ENCODE peak calls at places on chromosomes 6 and 20, in eight cellular contexts. One of them, this sample, is unnamed.
A peak's percentile ranks its signal among the peaks of the same experiment; 100 is the strongest.

GRCh38 chr6:52697903-52698302 is 27.0 kb downstream of the TMEM14A start:
- DNase-seq in neural crest cell: no peak
- DNase-seq in astrocyte of the cerebellum: no peak
- DNase-seq in heart left ventricle: no peak
- DNase-seq in MM.1S: no peak
- DNase-seq in foreskin fibroblast: no peak
- DNase-seq in WTC11: no peak
- DNase-seq in psoas muscle: no peak
- DNase-seq in this sample: no peak

GRCh38 chr20:46638367-46639274 is 12.6 kb downstream of the SLC13A3 start:
- DNase-seq in neural crest cell: peak; percentile 54
- DNase-seq in astrocyte of the cerebellum: no peak
- DNase-seq in heart left ventricle: no peak
- DNase-seq in MM.1S: no peak
- DNase-seq in foreskin fibroblast: no peak
- DNase-seq in WTC11: no peak
- DNase-seq in psoas muscle: no peak
- DNase-seq in this sample: no peak

GRCh38 chr6:45420083-45420908 is 42.6 kb upstream of the SUPT3H start:
- DNase-seq in neural crest cell: peak; percentile 5
- DNase-seq in astrocyte of the cerebellum: peak; percentile 91
- DNase-seq in heart left ventricle: no peak
- DNase-seq in MM.1S: peak; percentile 83
- DNase-seq in foreskin fibroblast: peak; percentile 46
- DNase-seq in WTC11: peak; percentile 12
- DNase-seq in psoas muscle: no peak
- DNase-seq in this sample: peak; percentile 56

GRCh38 chr6:55276745-55277627 is 50.3 kb upstream of the GFRAL start:
- DNase-seq in neural crest cell: no peak
- DNase-seq in astrocyte of the cerebellum: peak; percentile 76
- DNase-seq in heart left ventricle: peak; percentile 25
- DNase-seq in MM.1S: peak; percentile 72
- DNase-seq in foreskin fibroblast: peak; percentile 32
- DNase-seq in WTC11: peak; percentile 32
- DNase-seq in psoas muscle: no peak
- DNase-seq in this sample: no peak

GRCh38 chr6:41288025-41288777 is 1.7 kb upstream of the TREM1 start:
- DNase-seq in neural crest cell: no peak
- DNase-seq in astrocyte of the cerebellum: no peak
- DNase-seq in heart left ventricle: no peak
- DNase-seq in MM.1S: peak; percentile 70
- DNase-seq in foreskin fibroblast: peak; percentile 13
- DNase-seq in WTC11: no peak
- DNase-seq in psoas muscle: no peak
- DNase-seq in this sample: no peak

GRCh38 chr6:159463440-159463839 is 229.6 kb downstream of the SOD2 start:
- DNase-seq in neural crest cell: no peak
- DNase-seq in astrocyte of the cerebellum: peak; percentile 5
- DNase-seq in heart left ventricle: no peak
- DNase-seq in MM.1S: peak; percentile 7
- DNase-seq in foreskin fibroblast: no peak
- DNase-seq in WTC11: no peak
- DNase-seq in psoas muscle: no peak
- DNase-seq in this sample: no peak

GRCh38 chr6:40563111-40563510 is 24.1 kb downstream of the LRFN2 start:
- DNase-seq in neural crest cell: no peak
- DNase-seq in astrocyte of the cerebellum: no peak
- DNase-seq in heart left ventricle: no peak
- DNase-seq in MM.1S: no peak
- DNase-seq in foreskin fibroblast: no peak
- DNase-seq in WTC11: peak; percentile 27
- DNase-seq in psoas muscle: no peak
- DNase-seq in this sample: no peak

GRCh38 chr6:79470728-79471127 is 66.5 kb downstream of the LCA5 start:
- DNase-seq in neural crest cell: no peak
- DNase-seq in astrocyte of the cerebellum: no peak
- DNase-seq in heart left ventricle: no peak
- DNase-seq in MM.1S: no peak
- DNase-seq in foreskin fibroblast: no peak
- DNase-seq in WTC11: no peak
- DNase-seq in psoas muscle: no peak
- DNase-seq in this sample: no peak

GRCh38 chr20:667351-668034 is 8.1 kb downstream of the SCRT2 start:
- DNase-seq in neural crest cell: peak; percentile 59
- DNase-seq in astrocyte of the cerebellum: no peak
- DNase-seq in heart left ventricle: no peak
- DNase-seq in MM.1S: peak; percentile 45
- DNase-seq in foreskin fibroblast: no peak
- DNase-seq in WTC11: peak; percentile 87
- DNase-seq in psoas muscle: peak; percentile 72
- DNase-seq in this sample: peak; percentile 54

GRCh38 chr6:105135056-105135455 is 44.8 kb downstream of the POPDC3 start:
- DNase-seq in neural crest cell: no peak
- DNase-seq in astrocyte of the cerebellum: no peak
- DNase-seq in heart left ventricle: no peak
- DNase-seq in MM.1S: no peak
- DNase-seq in foreskin fibroblast: no peak
- DNase-seq in WTC11: no peak
- DNase-seq in psoas muscle: no peak
- DNase-seq in this sample: no peak

GRCh38 chr6:169250660-169251059 is 3.0 kb downstream of the THBS2 start:
- DNase-seq in neural crest cell: no peak
- DNase-seq in astrocyte of the cerebellum: no peak
- DNase-seq in heart left ventricle: no peak
- DNase-seq in MM.1S: no peak
- DNase-seq in foreskin fibroblast: peak; percentile 92
- DNase-seq in WTC11: peak; percentile 41
- DNase-seq in psoas muscle: no peak
- DNase-seq in this sample: no peak

GRCh38 chr20:41408986-41409385 is 42.4 kb upstream of the EMILIN3 start:
- DNase-seq in neural crest cell: no peak
- DNase-seq in astrocyte of the cerebellum: no peak
- DNase-seq in heart left ventricle: peak; percentile 43
- DNase-seq in MM.1S: peak; percentile 41
- DNase-seq in foreskin fibroblast: no peak
- DNase-seq in WTC11: no peak
- DNase-seq in psoas muscle: peak; percentile 41
- DNase-seq in this sample: no peak

GRCh38 chr6:158707120-158707519 is 57.3 kb downstream of the SYTL3 start:
- DNase-seq in neural crest cell: no peak
- DNase-seq in astrocyte of the cerebellum: no peak
- DNase-seq in heart left ventricle: peak; percentile 53
- DNase-seq in MM.1S: no peak
- DNase-seq in foreskin fibroblast: peak; percentile 40
- DNase-seq in WTC11: no peak
- DNase-seq in psoas muscle: no peak
- DNase-seq in this sample: peak; percentile 41

GRCh38 chr20:61353261-61353995 is 101.4 kb downstream of the CDH4 start:
- DNase-seq in neural crest cell: no peak
- DNase-seq in astrocyte of the cerebellum: peak; percentile 19
- DNase-seq in heart left ventricle: no peak
- DNase-seq in MM.1S: no peak
- DNase-seq in foreskin fibroblast: peak; percentile 10
- DNase-seq in WTC11: no peak
- DNase-seq in psoas muscle: no peak
- DNase-seq in this sample: no peak

GRCh38 chr6:148170286-148170685 is 172.4 kb upstream of the SASH1 start:
- DNase-seq in neural crest cell: no peak
- DNase-seq in astrocyte of the cerebellum: no peak
- DNase-seq in heart left ventricle: no peak
- DNase-seq in MM.1S: no peak
- DNase-seq in foreskin fibroblast: no peak
- DNase-seq in WTC11: no peak
- DNase-seq in psoas muscle: no peak
- DNase-seq in this sample: no peak

GRCh38 chr6:170200458-170200891 is 90.4 kb downstream of the DLL1 start:
- DNase-seq in neural crest cell: no peak
- DNase-seq in astrocyte of the cerebellum: no peak
- DNase-seq in heart left ventricle: no peak
- DNase-seq in MM.1S: no peak
- DNase-seq in foreskin fibroblast: no peak
- DNase-seq in WTC11: no peak
- DNase-seq in psoas muscle: no peak
- DNase-seq in this sample: no peak

GRCh38 chr20:59042151-59042795 is at the start of gene PRELID3B:
- DNase-seq in neural crest cell: no peak
- DNase-seq in astrocyte of the cerebellum: no peak
- DNase-seq in heart left ventricle: peak; percentile 28
- DNase-seq in MM.1S: no peak
- DNase-seq in foreskin fibroblast: no peak
- DNase-seq in WTC11: peak; percentile 50
- DNase-seq in psoas muscle: no peak
- DNase-seq in this sample: peak; percentile 64
- TF ChIP-seq CTCF in neural crest cell: no peak
- TF ChIP-seq CTCF in astrocyte of the cerebellum: no peak
- TF ChIP-seq CTCF in heart left ventricle: no peak
- TF ChIP-seq CTCF in MM.1S: no peak
- TF ChIP-seq CTCF in foreskin fibroblast: no peak
- TF ChIP-seq CTCF in WTC11: no peak
- TF ChIP-seq CTCF in psoas muscle: no peak
- TF ChIP-seq CTCF in this sample: no peak

GRCh38 chr6:30990422-30991086 is 7.0 kb downstream of the MUC21 start:
- DNase-seq in neural crest cell: no peak
- DNase-seq in astrocyte of the cerebellum: no peak
- DNase-seq in heart left ventricle: no peak
- DNase-seq in MM.1S: peak; percentile 79
- DNase-seq in foreskin fibroblast: no peak
- DNase-seq in WTC11: no peak
- DNase-seq in psoas muscle: no peak
- DNase-seq in this sample: no peak

GRCh38 chr6:30985490-30985889 is 2.0 kb downstream of the MUC21 start:
- DNase-seq in neural crest cell: no peak
- DNase-seq in astrocyte of the cerebellum: no peak
- DNase-seq in heart left ventricle: no peak
- DNase-seq in MM.1S: no peak
- DNase-seq in foreskin fibroblast: no peak
- DNase-seq in WTC11: no peak
- DNase-seq in psoas muscle: no peak
- DNase-seq in this sample: no peak

GRCh38 chr6:30987304-30987703 is 3.8 kb downstream of the MUC21 start:
- DNase-seq in neural crest cell: no peak
- DNase-seq in astrocyte of the cerebellum: no peak
- DNase-seq in heart left ventricle: no peak
- DNase-seq in MM.1S: no peak
- DNase-seq in foreskin fibroblast: no peak
- DNase-seq in WTC11: no peak
- DNase-seq in psoas muscle: no peak
- DNase-seq in this sample: no peak

GRCh38 chr6:30983439-30983838 is at the start of gene MUC21:
- DNase-seq in neural crest cell: no peak
- DNase-seq in astrocyte of the cerebellum: no peak
- DNase-seq in heart left ventricle: no peak
- DNase-seq in MM.1S: no peak
- DNase-seq in foreskin fibroblast: no peak
- DNase-seq in WTC11: no peak
- DNase-seq in psoas muscle: no peak
- DNase-seq in this sample: no peak

GRCh38 chr6:30988209-30988825 is 4.8 kb downstream of the MUC21 start:
- DNase-seq in neural crest cell: no peak
- DNase-seq in astrocyte of the cerebellum: no peak
- DNase-seq in heart left ventricle: no peak
- DNase-seq in MM.1S: no peak
- DNase-seq in foreskin fibroblast: no peak
- DNase-seq in WTC11: no peak
- DNase-seq in psoas muscle: no peak
- DNase-seq in this sample: no peak
- TF ChIP-seq CTCF in neural crest cell: no peak
- TF ChIP-seq CTCF in astrocyte of the cerebellum: no peak
- TF ChIP-seq CTCF in heart left ventricle: no peak
- TF ChIP-seq CTCF in MM.1S: no peak
- TF ChIP-seq CTCF in foreskin fibroblast: no peak
- TF ChIP-seq CTCF in WTC11: no peak
- TF ChIP-seq CTCF in psoas muscle: no peak
- TF ChIP-seq CTCF in this sample: no peak

DNA sequence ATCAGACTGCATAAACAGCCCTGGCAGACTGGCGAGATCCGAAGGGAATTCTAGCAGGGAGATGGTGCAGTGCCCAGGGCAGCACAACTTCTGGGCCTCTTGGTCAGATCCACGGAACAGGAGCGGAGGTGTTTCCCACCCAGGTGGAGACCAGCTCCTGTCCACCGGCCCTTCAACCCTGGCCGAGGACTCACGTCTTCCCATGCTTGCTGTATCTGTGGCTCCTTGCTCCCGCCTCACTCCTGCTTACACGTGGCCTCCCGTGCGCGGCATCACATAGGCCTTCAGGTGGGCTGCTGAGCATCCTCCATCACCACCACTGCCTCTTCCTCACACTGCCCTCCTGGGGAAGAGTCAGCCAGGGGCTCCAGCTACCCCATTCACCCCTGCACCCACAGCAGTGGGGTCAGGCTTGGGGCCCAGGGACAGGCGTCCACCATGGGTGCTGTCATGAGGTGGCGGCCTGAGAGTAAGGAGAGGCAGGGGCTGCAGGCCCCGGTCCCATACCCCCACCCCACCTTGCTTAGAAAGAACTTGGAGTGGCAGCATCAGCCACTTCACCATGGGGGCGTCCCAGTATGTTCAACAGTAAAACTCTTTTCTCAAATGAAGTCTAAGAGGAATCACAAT is 165.6 kb downstream of the GRM4 start:
- DNase-seq in neural crest cell: no peak
- DNase-seq in astrocyte of the cerebellum: no peak
- DNase-seq in heart left ventricle: no peak
- DNase-seq in MM.1S: no peak
- DNase-seq in foreskin fibroblast: no peak
- DNase-seq in WTC11: no peak
- DNase-seq in psoas muscle: no peak
- DNase-seq in this sample: no peak
- TF ChIP-seq CTCF in neural crest cell: no peak
- TF ChIP-seq CTCF in astrocyte of the cerebellum: no peak
- TF ChIP-seq CTCF in heart left ventricle: no peak
- TF ChIP-seq CTCF in MM.1S: no peak
- TF ChIP-seq CTCF in foreskin fibroblast: no peak
- TF ChIP-seq CTCF in WTC11: no peak
- TF ChIP-seq CTCF in psoas muscle: no peak
- TF ChIP-seq CTCF in this sample: no peak

DNA sequence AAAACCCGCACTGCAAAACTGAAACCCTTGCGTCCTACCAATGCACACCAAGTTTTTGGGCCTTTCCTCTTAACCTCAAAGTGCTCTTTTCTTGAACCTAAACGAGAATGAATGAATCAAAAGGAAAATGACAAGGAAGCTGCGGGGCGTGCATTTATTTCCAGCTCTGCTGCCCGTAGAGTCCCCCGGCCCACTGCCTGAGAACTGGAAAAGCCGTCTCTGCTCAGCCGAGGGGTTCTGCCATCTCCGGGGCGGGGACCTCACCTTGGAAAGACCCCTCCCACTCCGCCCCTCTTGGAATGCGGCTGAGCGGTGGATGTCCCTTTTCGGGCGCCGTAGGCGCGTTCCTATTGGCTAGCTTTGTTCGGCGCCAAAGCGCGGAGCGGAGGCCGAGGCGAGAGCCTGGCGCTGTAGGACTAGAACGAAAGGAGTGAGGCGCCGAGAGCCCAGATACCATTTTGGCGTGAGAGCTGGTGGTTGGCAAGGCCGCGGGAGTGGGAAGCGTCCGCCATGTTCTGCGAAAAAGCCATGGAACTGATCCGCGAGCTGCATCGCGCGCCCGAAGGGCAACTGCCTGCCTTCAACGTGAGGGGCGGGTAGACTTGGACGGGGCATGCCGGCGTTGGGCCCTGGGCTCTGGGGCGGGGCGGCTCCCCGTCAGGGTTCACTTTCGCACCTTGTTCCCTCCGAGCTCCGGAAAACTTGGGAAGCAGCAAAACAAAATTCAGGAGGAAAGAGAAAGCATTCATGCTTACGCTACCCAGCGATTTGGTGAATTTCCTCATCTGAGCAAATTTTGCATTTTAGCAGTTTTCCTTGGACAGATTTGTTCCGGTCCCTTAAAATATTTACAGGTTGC is at the start of gene GINS1:
- DNase-seq in neural crest cell: peak; percentile 95
- DNase-seq in astrocyte of the cerebellum: peak; percentile 61
- DNase-seq in heart left ventricle: peak; percentile 85
- DNase-seq in MM.1S: peak; percentile 82
- DNase-seq in foreskin fibroblast: peak; percentile 84
- DNase-seq in WTC11: peak; percentile 98
- DNase-seq in psoas muscle: peak; percentile 71
- DNase-seq in this sample: peak; percentile 85
- TF ChIP-seq CTCF in neural crest cell: no peak
- TF ChIP-seq CTCF in astrocyte of the cerebellum: no peak
- TF ChIP-seq CTCF in heart left ventricle: no peak
- TF ChIP-seq CTCF in MM.1S: no peak
- TF ChIP-seq CTCF in foreskin fibroblast: no peak
- TF ChIP-seq CTCF in WTC11: no peak
- TF ChIP-seq CTCF in psoas muscle: no peak
- TF ChIP-seq CTCF in this sample: no peak

This sample was measured in transverse colon.